ENCODE peak calls at places on chromosomes 1 and 21, in ten cellular contexts. C, X, Z, N, E, G, Y, F, H and I are unnamed samples.

GRCh38 chr1:167488786-167489185 is 29.5 kb downstream of the CD247 start:
- DNase-seq in C (peak), X (no peak), Z (no peak), N (no peak), E (no peak), G (no peak), Y (no peak), F (no peak), H (no peak), I (no peak)

GRCh38 chr1:163673756-163674155 is 352.0 kb downstream of the NUF2 start:
- DNase-seq in C (no peak), X (peak), Z (no peak), N (peak), E (no peak), G (no peak), Y (no peak), F (no peak), H (no peak), I (no peak)

GRCh38 chr1:3005771-3006170 is 15.5 kb upstream of the ACTRT2 start:
- DNase-seq in C (no peak), X (no peak), Z (no peak), N (no peak), E (peak), G (no peak), Y (no peak), F (no peak), H (no peak), I (no peak)

GRCh38 chr1:14970115-14970798 is 183.3 kb upstream of the TMEM51 start:
- DNase-seq in C (peak), X (peak), Z (no peak), N (peak), E (no peak), G (no peak), Y (peak), F (no peak), H (no peak), I (no peak)

GRCh38 chr1:51954783-51955182 is 35.7 kb downstream of the RAB3B start:
- DNase-seq in C (no peak), X (no peak), Z (no peak), N (no peak), E (no peak), G (no peak), Y (no peak), F (no peak), H (no peak), I (no peak)

GRCh38 chr1:101238041-101238515 is 1.3 kb downstream of the S1PR1 start:
- DNase-seq in C (no peak), X (peak), Z (no peak), N (no peak), E (no peak), G (no peak), Y (no peak), F (no peak), H (no peak), I (no peak)

GRCh38 chr1:147534386-147534785 is 6.9 kb upstream of the BCL9 start:
- DNase-seq in C (no peak), X (peak), Z (no peak), N (peak), E (no peak), G (no peak), Y (peak), F (no peak), H (no peak), I (no peak)

GRCh38 chr1:23525558-23526174 is 5.4 kb downstream of the E2F2 start:
- DNase-seq in C (no peak), X (no peak), Z (no peak), N (no peak), E (no peak), G (no peak), Y (no peak), F (no peak), H (no peak), I (no peak)

GRCh38 chr1:107430540-107431228 is 289.8 kb downstream of the NTNG1 start:
- DNase-seq in C (peak), X (peak), Z (peak), N (peak), E (no peak), G (peak), Y (peak), F (peak), H (peak), I (no peak)

GRCh38 chr1:201310251-201310985 is 27.1 kb downstream of the PKP1 start:
- DNase-seq in C (no peak), X (no peak), Z (no peak), N (no peak), E (no peak), G (no peak), Y (no peak), F (no peak), H (no peak), I (no peak)

GRCh38 chr1:234433563-234434285 is 45.3 kb downstream of the TARBP1 start:
- DNase-seq in C (peak), X (peak), Z (no peak), N (peak), E (no peak), G (no peak), Y (no peak), F (no peak), H (peak), I (no peak)

GRCh38 chr1:34763142-34763781 is 3.7 kb downstream of the GJB4 start:
- DNase-seq in C (peak), X (peak), Z (no peak), N (peak), E (no peak), G (no peak), Y (no peak), F (no peak), H (peak), I (no peak)

GRCh38 chr1:64469977-64470669 is at the start of gene CACHD1:
- DNase-seq in C (peak), X (peak), Z (peak), N (peak), E (no peak), G (peak), Y (peak), F (peak), H (no peak), I (peak)

GRCh38 chr1:10692401-10693021 is 103.9 kb downstream of the CASZ1 start:
- DNase-seq in C (peak), X (no peak), Z (peak), N (no peak), E (no peak), G (no peak), Y (peak), F (peak), H (peak), I (peak)

GRCh38 chr1:236016083-236016482 is 48.8 kb downstream of the NID1 start:
- DNase-seq in C (no peak), X (peak), Z (no peak), N (peak), E (no peak), G (no peak), Y (no peak), F (no peak), H (no peak), I (no peak)

GRCh38 chr1:116743535-116743934 is 10.7 kb upstream of the CD2 start:
- DNase-seq in C (no peak), X (no peak), Z (no peak), N (no peak), E (no peak), G (no peak), Y (no peak), F (no peak), H (no peak), I (no peak)

GRCh38 chr1:40020447-40021085 is 20.0 kb upstream of the CAP1 start:
- DNase-seq in C (no peak), X (no peak), Z (no peak), N (no peak), E (no peak), G (no peak), Y (no peak), F (no peak), H (no peak), I (no peak)

GRCh38 chr1:22978299-22978698 is 5.6 kb upstream of the LACTBL1 start:
- DNase-seq in C (peak), X (peak), Z (no peak), N (peak), E (no peak), G (no peak), Y (no peak), F (no peak), H (peak), I (no peak)

GRCh38 chr1:237953238-237953637 is 62.5 kb upstream of the ZP4 start:
- DNase-seq in C (peak), X (no peak), Z (no peak), N (no peak), E (no peak), G (no peak), Y (no peak), F (no peak), H (no peak), I (no peak)
- TF ChIP-seq CTCF in C (peak), X (no peak), Z (peak), N (no peak), E (peak), G (no peak), Y (peak), F (no peak), H (no peak), I (no peak)

GRCh38 chr21:38806153-38806941 is 618 bp downstream of the ETS2 start:
- DNase-seq in C (no peak), X (no peak), Z (peak), N (no peak), E (no peak), G (peak), Y (peak), F (peak), H (no peak), I (peak)
- TF ChIP-seq CTCF in C (peak), X (peak), Z (peak), N (no peak), E (no peak), G (peak), Y (no peak), F (no peak), H (no peak), I (no peak)

DNA sequence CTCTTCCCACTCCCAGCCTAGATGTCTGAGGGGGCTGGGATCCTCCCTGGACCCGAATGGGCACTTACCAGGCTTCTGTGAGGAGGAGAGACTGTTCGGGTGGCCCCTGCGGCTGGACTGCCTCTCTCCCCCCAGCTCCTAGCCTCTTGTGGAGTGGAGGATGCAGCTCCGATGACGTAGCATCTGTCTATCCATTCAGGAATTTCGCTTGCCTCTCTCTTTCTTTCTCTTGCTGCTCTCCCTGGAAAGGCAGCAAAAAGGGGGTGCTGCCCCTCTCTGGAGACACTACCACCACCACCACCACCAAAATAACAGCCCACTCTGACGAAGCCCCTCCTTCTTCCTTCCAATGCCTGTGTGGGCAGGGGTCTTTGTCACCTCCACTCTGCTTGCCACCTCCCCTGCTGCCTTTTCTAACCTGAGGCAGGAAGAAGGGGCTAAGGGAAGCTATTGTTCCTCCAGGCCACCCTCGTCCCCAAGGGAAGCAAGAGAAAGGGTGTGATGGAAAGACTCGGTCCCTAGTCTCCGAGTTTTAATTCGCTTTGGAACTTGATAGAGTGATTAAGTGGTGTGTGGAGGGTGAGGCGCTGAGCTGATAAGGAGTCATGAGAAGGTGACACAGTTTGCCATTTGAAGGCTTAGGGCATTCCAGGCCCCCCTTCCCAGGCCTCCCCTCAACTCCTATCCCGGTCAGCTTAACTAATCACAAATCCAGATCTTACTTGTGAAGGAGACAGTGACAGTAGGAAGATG is 60.5 kb downstream of the RHBG start:
- DNase-seq in C (no peak), X (no peak), Z (no peak), N (no peak), E (no peak), G (no peak), Y (no peak), F (no peak), H (no peak), I (no peak)
- TF ChIP-seq CTCF in C (no peak), X (no peak), Z (no peak), N (no peak), E (no peak), G (no peak), Y (no peak), F (no peak), H (no peak), I (no peak)

DNA sequence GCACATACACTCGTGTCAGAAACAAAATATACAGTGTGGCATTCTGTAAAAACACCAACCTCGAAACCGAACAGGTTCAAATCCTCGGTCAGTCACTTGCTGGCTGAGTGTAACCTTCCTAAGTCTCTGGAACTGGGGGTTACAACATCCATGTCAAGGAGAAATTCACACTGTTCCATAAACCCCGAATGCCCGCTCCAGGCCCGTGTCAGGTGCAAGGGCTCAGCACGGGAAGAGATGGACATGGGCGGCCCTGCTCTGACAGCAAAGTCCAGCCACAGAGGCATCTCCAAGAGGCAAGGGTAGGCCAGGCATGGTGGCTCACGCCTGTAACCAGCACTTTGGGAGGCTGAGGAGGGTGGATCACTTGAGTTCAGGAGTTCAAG is 79.5 kb downstream of the SLC66A1 start:
- DNase-seq in C (no peak), X (no peak), Z (no peak), N (no peak), E (no peak), G (no peak), Y (no peak), F (no peak), H (no peak), I (no peak)
- TF ChIP-seq CTCF in C (no peak), X (no peak), Z (peak), N (no peak), E (peak), G (no peak), Y (no peak), F (no peak), H (peak), I (no peak)

DNA sequence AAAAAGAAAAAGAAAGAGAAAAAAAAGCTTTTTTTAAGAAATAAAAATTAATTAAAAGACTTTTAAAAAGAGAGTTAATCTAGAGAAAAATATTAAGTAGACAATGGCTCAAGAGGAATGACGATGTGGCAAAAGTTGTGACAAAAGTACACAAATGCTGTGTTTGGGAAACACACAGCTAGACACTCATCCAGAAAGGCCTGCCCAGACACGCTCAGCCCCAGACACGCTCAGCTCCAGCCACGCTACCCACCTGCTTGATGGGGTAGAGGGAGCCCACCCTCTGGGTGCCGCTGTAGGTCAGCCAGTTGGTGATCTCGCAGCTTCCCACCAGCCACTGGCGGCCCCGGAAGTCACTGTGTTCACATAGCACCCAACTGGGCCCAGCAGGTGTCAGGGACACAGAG is 10.2 kb downstream of the CD52 start:
- DNase-seq in C (peak), X (no peak), Z (no peak), N (no peak), E (no peak), G (no peak), Y (no peak), F (no peak), H (no peak), I (no peak)
- TF ChIP-seq CTCF in C (peak), X (no peak), Z (no peak), N (no peak), E (peak), G (no peak), Y (no peak), F (no peak), H (no peak), I (no peak)

DNA sequence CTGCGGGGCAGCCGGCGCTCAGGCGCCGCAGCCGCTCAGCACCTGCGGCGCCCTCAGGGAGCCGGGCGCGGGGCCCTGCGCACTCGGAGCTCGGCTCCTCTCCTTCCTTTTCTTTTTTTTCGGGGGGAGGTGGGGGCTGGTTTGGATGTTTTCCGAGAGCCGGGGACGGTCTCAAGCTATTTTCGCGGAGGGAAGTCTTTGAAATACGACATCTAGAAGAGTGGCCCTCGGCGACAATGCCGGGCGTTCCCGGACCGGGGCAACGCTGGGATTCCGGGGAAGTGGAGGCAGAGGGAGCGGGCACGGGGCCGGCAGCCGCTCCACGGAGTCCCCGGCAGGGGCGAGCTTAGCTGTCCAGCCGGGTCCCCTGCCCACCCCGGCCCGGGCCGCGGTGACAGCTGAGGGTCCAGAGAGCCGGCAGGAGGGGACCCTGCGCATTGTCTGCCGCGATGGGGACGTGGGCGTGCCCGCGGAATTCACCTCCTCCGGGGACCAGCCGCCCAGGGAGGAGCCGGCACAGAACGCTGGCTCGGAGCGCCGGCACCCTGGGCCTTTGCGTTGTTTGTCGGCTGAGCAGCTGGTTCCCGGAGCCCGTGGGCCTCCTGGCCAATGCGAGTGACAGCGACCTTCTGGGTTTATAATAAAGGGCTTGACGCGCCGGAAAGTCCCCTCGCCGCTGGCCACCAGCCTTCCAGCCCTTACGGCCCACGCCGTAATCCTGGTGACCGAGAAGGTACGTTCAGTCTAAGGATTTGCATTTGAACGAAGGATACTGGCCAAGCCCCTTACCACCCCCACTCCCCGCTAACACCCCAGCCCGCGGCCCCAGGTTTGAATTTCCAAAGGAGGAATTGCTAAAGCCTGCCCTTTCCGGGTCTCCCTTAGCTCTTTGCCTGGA is 582 bp downstream of the SLC37A1 start:
- DNase-seq in C (no peak), X (no peak), Z (peak), N (peak), E (no peak), G (peak), Y (no peak), F (peak), H (no peak), I (peak)
- TF ChIP-seq CTCF in C (peak), X (no peak), Z (no peak), N (no peak), E (no peak), G (no peak), Y (no peak), F (no peak), H (no peak), I (no peak)

DNA sequence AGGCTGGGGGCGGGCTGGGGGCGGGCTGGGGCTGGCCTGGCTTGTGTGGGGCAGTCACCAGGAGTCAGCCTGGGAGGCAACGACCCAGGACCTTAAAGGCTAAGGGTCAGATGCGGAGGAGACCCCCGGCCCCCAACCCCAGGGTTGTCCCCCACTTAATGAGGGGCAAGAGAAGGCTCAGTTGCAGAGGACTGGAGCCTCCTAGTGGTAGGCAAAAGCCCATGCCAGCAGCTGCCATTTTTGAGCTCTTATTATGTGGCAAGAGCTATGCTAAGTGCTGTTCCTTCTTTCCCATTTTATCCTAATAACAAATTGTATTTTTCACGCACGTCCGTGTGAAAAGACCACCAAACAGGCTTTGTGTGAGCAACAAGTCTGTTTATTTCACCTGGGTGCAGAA is 8.0 kb downstream of the KIAA1614 start:
- DNase-seq in C (no peak), X (no peak), Z (no peak), N (peak), E (no peak), G (no peak), Y (no peak), F (no peak), H (no peak), I (no peak)
- TF ChIP-seq CTCF in C (peak), X (peak), Z (peak), N (peak), E (no peak), G (peak), Y (peak), F (peak), H (no peak), I (no peak)

GRCh38 chr1:233326319-233326994 is 1.1 kb upstream of the MAP3K21 start:
- DNase-seq in C (peak), X (no peak), Z (no peak), N (no peak), E (no peak), G (no peak), Y (no peak), F (no peak), H (no peak), I (no peak)

GRCh38 chr1:233327938-233328660 is 575 bp downstream of the MAP3K21 start:
- DNase-seq in C (peak), X (no peak), Z (peak), N (no peak), E (no peak), G (no peak), Y (peak), F (peak), H (no peak), I (peak)

GRCh38 chr1:233323724-233324123 is 3.8 kb upstream of the MAP3K21 start:
- DNase-seq in C (no peak), X (no peak), Z (no peak), N (no peak), E (no peak), G (no peak), Y (no peak), F (no peak), H (no peak), I (no peak)

GRCh38 chr1:233328661-233329498 is 1.4 kb downstream of the MAP3K21 start:
- DNase-seq in C (peak), X (no peak), Z (peak), N (no peak), E (no peak), G (no peak), Y (no peak), F (no peak), H (peak), I (no peak)

GRCh38 chr1:233326995-233327937 is at the start of gene MAP3K21:
- DNase-seq in C (peak), X (no peak), Z (peak), N (no peak), E (peak), G (no peak), Y (peak), F (peak), H (peak), I (peak)
- TF ChIP-seq CTCF in C (no peak), X (no peak), Z (no peak), N (no peak), E (no peak), G (no peak), Y (no peak), F (no peak), H (no peak), I (no peak)